ENCODE peak calls at places on chromosome 12, in four cellular contexts. L, K, F and O are unnamed samples.

GRCh38 chr12:4506870-4507269 is 31.8 kb upstream of the RAD51AP1 start:
- DNase-seq in L (no peak), F (no peak), K (no peak), O (no peak)

GRCh38 chr12:49923035-49923644 is 19.4 kb upstream of the FAIM2 start:
- DNase-seq in F (no peak), L (no peak), K (no peak), O (no peak)

GRCh38 chr12:120830052-120830940 is 73.9 kb downstream of the SPPL3 start:
- DNase-seq in K (no peak), L (no peak), F (no peak), O (no peak)

GRCh38 chr12:96083020-96083489 is 47.7 kb upstream of the LTA4H start:
- DNase-seq in L (no peak), K (no peak), F (no peak), O (no peak)

GRCh38 chr12:94636462-94637085 is 13.8 kb downstream of the TMCC3 start:
- DNase-seq in L (no peak), K (no peak), F (no peak), O (no peak)

GRCh38 chr12:117867348-117867747 is 101.4 kb downstream of the KSR2 start:
- DNase-seq in K (no peak), F (no peak), L (no peak), O (no peak)

GRCh38 chr12:26492406-26492805 is 297.0 kb downstream of the SSPN start:
- DNase-seq in K (no peak), F (no peak), L (no peak), O (no peak)

GRCh38 chr12:123938679-123939480 is 33.8 kb downstream of the CCDC92 start:
- DNase-seq in F (no peak), K (no peak), L (no peak), O (no peak)